ENCODE peak calls at places on chromosome 19, in six cellular contexts. One of them, this sample, is unnamed.
A peak's percentile ranks its signal among the peaks of the same experiment; 100 is the strongest.

GRCh38 chr19:21603431-21604153 is 98.2 kb downstream of the ZNF429 start:
- DNase-seq in spleen: no peak
- DNase-seq in astrocyte: no peak
- DNase-seq in endodermal cell: no peak
- DNase-seq in left lung: no peak
- DNase-seq in uterus: no peak
- DNase-seq in this sample: no peak

GRCh38 chr19:3627351-3627723 is 747 bp upstream of the CACTIN start:
- DNase-seq in spleen: no peak
- DNase-seq in astrocyte: no peak
- DNase-seq in endodermal cell: no peak
- DNase-seq in left lung: no peak
- DNase-seq in uterus: no peak
- DNase-seq in this sample: no peak

GRCh38 chr19:58338825-58339558 is 12.2 kb downstream of the ZSCAN22 start:
- DNase-seq in spleen: no peak
- DNase-seq in astrocyte: no peak
- DNase-seq in endodermal cell: peak; percentile 85
- DNase-seq in left lung: no peak
- DNase-seq in uterus: no peak
- DNase-seq in this sample: no peak

GRCh38 chr19:43674630-43674982 is 4.6 kb upstream of the PLAUR start:
- DNase-seq in spleen: no peak
- DNase-seq in astrocyte: no peak
- DNase-seq in endodermal cell: no peak
- DNase-seq in left lung: peak; percentile 40
- DNase-seq in uterus: no peak
- DNase-seq in this sample: no peak

GRCh38 chr19:14563989-14564650 is 7.7 kb downstream of the NDUFB7 start:
- DNase-seq in spleen: no peak
- DNase-seq in astrocyte: no peak
- DNase-seq in endodermal cell: peak; percentile 98
- DNase-seq in left lung: no peak
- DNase-seq in uterus: no peak
- DNase-seq in this sample: no peak

GRCh38 chr19:11160119-11160768 is 4.7 kb upstream of the SPC24 start:
- DNase-seq in spleen: no peak
- DNase-seq in astrocyte: peak; percentile 30
- DNase-seq in endodermal cell: no peak
- DNase-seq in left lung: no peak
- DNase-seq in uterus: peak; percentile 48
- DNase-seq in this sample: no peak

GRCh38 chr19:49930483-49931011 is 1.2 kb upstream of the NUP62 start:
- DNase-seq in spleen: peak; percentile 86
- DNase-seq in astrocyte: no peak
- DNase-seq in endodermal cell: peak; percentile 76
- DNase-seq in left lung: no peak
- DNase-seq in uterus: peak; percentile 57
- DNase-seq in this sample: peak; percentile 49

GRCh38 chr19:43425567-43426392 is 11.1 kb downstream of the TEX101 start:
- DNase-seq in spleen: no peak
- DNase-seq in astrocyte: no peak
- DNase-seq in endodermal cell: peak; percentile 51
- DNase-seq in left lung: no peak
- DNase-seq in uterus: no peak
- DNase-seq in this sample: no peak

GRCh38 chr19:610071-610800 is 20.6 kb downstream of the HCN2 start:
- DNase-seq in spleen: peak; percentile 84
- DNase-seq in astrocyte: no peak
- DNase-seq in endodermal cell: no peak
- DNase-seq in left lung: no peak
- DNase-seq in uterus: no peak
- DNase-seq in this sample: no peak

GRCh38 chr19:40578442-40578908 is 1.8 kb downstream of the SHKBP1 start:
- DNase-seq in spleen: no peak
- DNase-seq in astrocyte: peak; percentile 16
- DNase-seq in endodermal cell: peak; percentile 90
- DNase-seq in left lung: no peak
- DNase-seq in uterus: no peak
- DNase-seq in this sample: peak; percentile 47

GRCh38 chr19:13839938-13840750 is 36.8 kb upstream of the NANOS3 start:
- DNase-seq in spleen: peak; percentile 92
- DNase-seq in astrocyte: no peak
- DNase-seq in endodermal cell: peak; percentile 51
- DNase-seq in left lung: peak; percentile 74
- DNase-seq in uterus: peak; percentile 62
- DNase-seq in this sample: no peak

GRCh38 chr19:31154021-31154420 is 195.2 kb downstream of the TSHZ3 start:
- DNase-seq in spleen: no peak
- DNase-seq in astrocyte: peak; percentile 65
- DNase-seq in endodermal cell: no peak
- DNase-seq in left lung: no peak
- DNase-seq in uterus: no peak
- DNase-seq in this sample: no peak

GRCh38 chr19:38701455-38702063 is 42.7 kb downstream of the CAPN12 start:
- DNase-seq in spleen: no peak
- DNase-seq in astrocyte: no peak
- DNase-seq in endodermal cell: no peak
- DNase-seq in left lung: no peak
- DNase-seq in uterus: no peak
- DNase-seq in this sample: no peak

GRCh38 chr19:46725859-46726393 is 9.0 kb upstream of the PRKD2 start:
- DNase-seq in spleen: no peak
- DNase-seq in astrocyte: no peak
- DNase-seq in endodermal cell: no peak
- DNase-seq in left lung: no peak
- DNase-seq in uterus: no peak
- DNase-seq in this sample: no peak
- H3K36me3 ChIP-seq in spleen: peaks cover 72% of the 10 kb centered on the region
- H3K36me3 ChIP-seq in astrocyte: peaks cover 26% of the 10 kb centered on the region
- H3K36me3 ChIP-seq in endodermal cell: peaks cover 77% of the 10 kb centered on the region
- H3K36me3 ChIP-seq in left lung: peaks cover 98% of the 10 kb centered on the region
- H3K36me3 ChIP-seq in uterus: no peaks in the 10 kb centered on the region
- H3K36me3 ChIP-seq in this sample: peaks cover 99% of the 10 kb centered on the region

GRCh38 chr19:42229263-42229854 is 9.2 kb downstream of the ZNF526 start:
- DNase-seq in spleen: no peak
- DNase-seq in astrocyte: no peak
- DNase-seq in endodermal cell: no peak
- DNase-seq in left lung: no peak
- DNase-seq in uterus: no peak
- DNase-seq in this sample: no peak
- H3K36me3 ChIP-seq in spleen: peaks cover 83% of the 10 kb centered on the region
- H3K36me3 ChIP-seq in astrocyte: peaks cover 45% of the 10 kb centered on the region
- H3K36me3 ChIP-seq in endodermal cell: peaks cover 78% of the 10 kb centered on the region
- H3K36me3 ChIP-seq in left lung: peaks cover 99% of the 10 kb centered on the region
- H3K36me3 ChIP-seq in uterus: no peaks in the 10 kb centered on the region
- H3K36me3 ChIP-seq in this sample: peaks cover 100% of the 10 kb centered on the region

GRCh38 chr19:45526143-45526542 is 18.9 kb downstream of the VASP start:
- DNase-seq in spleen: no peak
- DNase-seq in astrocyte: peak; percentile 50
- DNase-seq in endodermal cell: peak; percentile 94
- DNase-seq in left lung: no peak
- DNase-seq in uterus: peak; percentile 65
- DNase-seq in this sample: peak; percentile 73

GRCh38 chr19:45523642-45524256 is 16.5 kb downstream of the VASP start:
- DNase-seq in spleen: peak; percentile 91
- DNase-seq in astrocyte: peak; percentile 54
- DNase-seq in endodermal cell: peak; percentile 94
- DNase-seq in left lung: peak; percentile 74
- DNase-seq in uterus: peak; percentile 84
- DNase-seq in this sample: peak; percentile 70

GRCh38 chr19:45518469-45518826 is 11.2 kb downstream of the VASP start:
- DNase-seq in spleen: no peak
- DNase-seq in astrocyte: no peak
- DNase-seq in endodermal cell: no peak
- DNase-seq in left lung: no peak
- DNase-seq in uterus: no peak
- DNase-seq in this sample: no peak

GRCh38 chr19:45524575-45525129 is 17.4 kb downstream of the VASP start:
- DNase-seq in spleen: no peak
- DNase-seq in astrocyte: no peak
- DNase-seq in endodermal cell: no peak
- DNase-seq in left lung: no peak
- DNase-seq in uterus: no peak
- DNase-seq in this sample: peak; percentile 44

DNA sequence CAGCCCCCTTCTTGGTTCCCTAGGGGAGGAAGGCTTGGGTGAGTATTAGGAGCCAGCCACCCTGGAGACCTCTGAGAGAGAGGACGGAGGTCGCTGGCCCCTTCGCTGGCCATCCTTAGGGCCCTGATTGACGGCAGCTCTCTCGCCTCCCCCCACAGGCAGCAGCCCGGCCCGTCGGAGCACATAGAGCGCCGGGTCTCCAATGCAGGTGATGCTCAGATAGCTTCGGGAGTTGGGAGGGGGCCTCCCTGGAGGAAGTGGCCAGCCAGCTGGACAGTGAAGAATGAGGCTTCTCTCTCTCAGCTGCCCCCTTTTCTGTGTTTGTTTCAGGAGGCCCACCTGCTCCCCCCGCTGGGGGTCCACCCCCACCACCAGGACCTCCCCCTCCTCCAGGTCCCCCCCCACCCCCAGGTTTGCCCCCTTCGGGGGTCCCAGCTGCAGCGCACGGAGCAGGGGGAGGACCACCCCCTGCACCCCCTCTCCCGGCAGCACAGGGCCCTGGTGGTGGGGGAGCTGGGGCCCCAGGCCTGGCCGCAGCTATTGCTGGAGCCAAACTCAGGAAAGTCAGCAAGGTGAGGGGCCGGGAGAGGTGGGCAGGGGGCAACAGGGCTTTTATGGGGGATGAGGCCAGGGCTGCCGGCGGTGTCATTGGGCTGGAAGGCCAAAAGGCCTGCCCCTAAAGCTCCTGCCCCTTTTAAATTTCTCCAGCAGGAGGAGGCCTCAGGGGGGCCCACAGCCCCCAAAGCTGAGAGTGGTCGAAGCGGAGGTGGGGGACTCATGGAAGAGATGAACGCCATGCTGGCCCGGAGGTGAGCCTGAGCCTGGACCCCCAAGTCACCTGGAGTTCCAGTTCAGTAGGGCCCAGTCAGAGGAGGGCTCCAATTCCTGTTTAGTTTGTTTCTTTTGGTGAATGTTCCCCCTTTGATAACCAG is 15.0 kb downstream of the VASP start:
- DNase-seq in spleen: no peak
- DNase-seq in astrocyte: no peak
- DNase-seq in endodermal cell: no peak
- DNase-seq in left lung: no peak
- DNase-seq in uterus: no peak
- DNase-seq in this sample: no peak
- H3K36me3 ChIP-seq in spleen: peaks cover 86% of the 10 kb centered on the region
- H3K36me3 ChIP-seq in astrocyte: peaks cover 62% of the 10 kb centered on the region
- H3K36me3 ChIP-seq in endodermal cell: peaks cover 85% of the 10 kb centered on the region
- H3K36me3 ChIP-seq in left lung: peaks cover 100% of the 10 kb centered on the region
- H3K36me3 ChIP-seq in uterus: no peaks in the 10 kb centered on the region
- H3K36me3 ChIP-seq in this sample: peaks cover 21% of the 10 kb centered on the region

DNA sequence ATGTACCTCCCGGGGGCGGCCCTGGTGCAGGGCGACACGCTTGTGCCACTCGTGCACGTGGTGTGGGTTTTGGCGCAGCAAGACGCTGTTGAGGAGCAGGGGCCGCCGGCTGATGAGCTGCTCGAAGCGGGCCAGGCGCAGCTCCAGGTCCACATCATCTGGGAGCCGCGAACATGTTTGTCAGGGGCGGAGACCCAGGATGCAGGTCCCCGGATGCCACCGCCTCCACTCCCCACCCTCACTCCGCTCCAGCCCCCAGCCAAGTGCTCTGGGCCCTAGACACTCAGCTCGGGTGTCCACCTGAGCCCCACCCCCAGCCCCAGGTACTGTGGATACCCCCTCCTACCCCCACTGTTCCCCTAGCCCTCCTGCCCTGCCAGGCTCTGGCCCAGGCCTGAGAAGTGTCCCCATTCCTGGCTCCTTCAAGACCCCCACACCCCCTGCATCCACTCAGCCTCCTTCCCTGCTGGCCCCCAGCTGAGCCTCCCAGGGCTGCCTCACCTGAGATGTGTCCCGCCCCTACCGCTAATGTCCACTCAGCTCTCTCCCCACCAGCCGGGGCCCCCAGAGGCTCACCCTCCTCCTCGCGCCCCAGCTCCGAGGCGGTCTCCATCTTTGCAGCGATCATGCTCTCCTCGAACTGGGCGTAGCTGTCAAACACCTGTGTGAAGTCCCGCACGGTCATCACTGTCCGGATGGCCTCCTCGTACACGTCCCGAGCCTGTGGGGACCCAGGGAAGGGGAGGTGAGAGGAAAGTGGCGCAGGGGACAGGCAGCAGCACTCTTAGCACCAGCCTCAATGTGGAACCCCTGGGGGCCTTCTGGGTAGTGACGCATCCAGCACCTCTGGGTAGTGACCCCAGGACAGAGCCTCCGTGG is 5.4 kb downstream of the XAB2 start:
- DNase-seq in spleen: no peak
- DNase-seq in astrocyte: no peak
- DNase-seq in endodermal cell: no peak
- DNase-seq in left lung: no peak
- DNase-seq in uterus: no peak
- DNase-seq in this sample: no peak
- H3K36me3 ChIP-seq in spleen: peaks cover 73% of the 10 kb centered on the region
- H3K36me3 ChIP-seq in astrocyte: peaks cover 4% of the 10 kb centered on the region
- H3K36me3 ChIP-seq in endodermal cell: peaks cover 30% of the 10 kb centered on the region
- H3K36me3 ChIP-seq in left lung: peaks cover 85% of the 10 kb centered on the region
- H3K36me3 ChIP-seq in uterus: no peaks in the 10 kb centered on the region
- H3K36me3 ChIP-seq in this sample: peaks cover 88% of the 10 kb centered on the region

DNA sequence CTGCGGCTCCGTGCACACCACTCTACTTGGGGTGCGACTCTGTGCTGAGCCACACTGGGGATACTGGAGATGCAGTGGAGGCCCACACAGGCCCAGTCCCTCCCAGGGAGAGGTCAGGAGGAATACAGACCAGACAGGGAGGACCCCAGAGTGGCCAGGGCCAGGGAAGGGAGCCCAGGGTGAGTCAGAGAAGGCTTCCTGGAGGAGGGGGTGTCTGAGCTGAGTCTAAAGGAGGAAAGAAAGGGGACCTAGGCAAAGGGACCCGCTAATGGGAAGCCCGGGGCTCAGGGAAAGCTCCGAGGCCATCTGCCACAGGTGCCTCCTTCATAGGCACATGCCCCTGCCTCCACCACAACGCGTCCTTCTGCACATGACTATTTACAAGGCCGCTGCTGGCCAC is 13.3 kb upstream of the PRKD2 start:
- DNase-seq in spleen: peak; percentile 72
- DNase-seq in astrocyte: no peak
- DNase-seq in endodermal cell: no peak
- DNase-seq in left lung: no peak
- DNase-seq in uterus: no peak
- DNase-seq in this sample: no peak
- H3K36me3 ChIP-seq in spleen: peaks cover 51% of the 10 kb centered on the region
- H3K36me3 ChIP-seq in astrocyte: peaks cover 16% of the 10 kb centered on the region
- H3K36me3 ChIP-seq in endodermal cell: peaks cover 73% of the 10 kb centered on the region
- H3K36me3 ChIP-seq in left lung: peaks cover 84% of the 10 kb centered on the region
- H3K36me3 ChIP-seq in uterus: no peaks in the 10 kb centered on the region
- H3K36me3 ChIP-seq in this sample: no peaks in the 10 kb centered on the region

GRCh38 chr19:5211217-5211822 is 129.3 kb downstream of the PTPRS start:
- DNase-seq in spleen: no peak
- DNase-seq in astrocyte: no peak
- DNase-seq in endodermal cell: no peak
- DNase-seq in left lung: no peak
- DNase-seq in uterus: no peak
- DNase-seq in this sample: no peak
- H3K36me3 ChIP-seq in spleen: peaks cover 17% of the 10 kb centered on the region
- H3K36me3 ChIP-seq in astrocyte: peaks cover 20% of the 10 kb centered on the region
- H3K36me3 ChIP-seq in endodermal cell: peaks cover 87% of the 10 kb centered on the region
- H3K36me3 ChIP-seq in left lung: peaks cover 58% of the 10 kb centered on the region
- H3K36me3 ChIP-seq in uterus: no peaks in the 10 kb centered on the region
- H3K36me3 ChIP-seq in this sample: peaks cover 89% of the 10 kb centered on the region

GRCh38 chr19:47687906-47688305 is 25.3 kb upstream of the EHD2 start:
- DNase-seq in spleen: no peak
- DNase-seq in astrocyte: no peak
- DNase-seq in endodermal cell: no peak
- DNase-seq in left lung: no peak
- DNase-seq in uterus: no peak
- DNase-seq in this sample: no peak
- H3K36me3 ChIP-seq in spleen: peaks cover 9% of the 10 kb centered on the region
- H3K36me3 ChIP-seq in astrocyte: peaks cover 5% of the 10 kb centered on the region
- H3K36me3 ChIP-seq in endodermal cell: peaks cover 59% of the 10 kb centered on the region
- H3K36me3 ChIP-seq in left lung: peaks cover 52% of the 10 kb centered on the region
- H3K36me3 ChIP-seq in uterus: no peaks in the 10 kb centered on the region
- H3K36me3 ChIP-seq in this sample: peaks cover 6% of the 10 kb centered on the region